ENCODE peak calls at places on chromosome 12, in ten cellular contexts. One of them, this sample, is unnamed.

GRCh38 chr12:55816876-55817351 is 610 bp downstream of the SARNP start:
- DNase-seq in Daoy: no peak
- DNase-seq in heart right ventricle: no peak
- DNase-seq in ACHN: peak; percentile 34
- DNase-seq in SK-MEL-5: peak; percentile 35
- DNase-seq in AG04450: no peak
- DNase-seq in stimulated activated CD4-positive, alpha-beta T cell treated with anti-CD3 and anti-CD28 coated beads, Interleukin-1b, Interleukin-23, amount 100 ng/mL, for 1 hour: no peak
- DNase-seq in HepG2: no peak
- DNase-seq in CD4-positive, alpha-beta memory T cell: no peak
- DNase-seq in naive thymus-derived CD8-positive, alpha-beta T cell: no peak
- DNase-seq in this sample: no peak

GRCh38 chr12:69880566-69880965 is 55.5 kb downstream of the MYRFL start:
- DNase-seq in Daoy: no peak
- DNase-seq in heart right ventricle: no peak
- DNase-seq in ACHN: peak; percentile 18
- DNase-seq in SK-MEL-5: peak; percentile 24
- DNase-seq in AG04450: no peak
- DNase-seq in stimulated activated CD4-positive, alpha-beta T cell treated with anti-CD3 and anti-CD28 coated beads, Interleukin-1b, Interleukin-23, amount 100 ng/mL, for 1 hour: no peak
- DNase-seq in HepG2: no peak
- DNase-seq in CD4-positive, alpha-beta memory T cell: no peak
- DNase-seq in naive thymus-derived CD8-positive, alpha-beta T cell: no peak
- DNase-seq in this sample: no peak

GRCh38 chr12:57340104-57340503 is 89.1 kb upstream of the STAC3 start:
- DNase-seq in Daoy: peak; percentile 40
- DNase-seq in heart right ventricle: peak; percentile 84
- DNase-seq in ACHN: peak; percentile 13
- DNase-seq in SK-MEL-5: peak; percentile 52
- DNase-seq in AG04450: peak; percentile 16
- DNase-seq in stimulated activated CD4-positive, alpha-beta T cell treated with anti-CD3 and anti-CD28 coated beads, Interleukin-1b, Interleukin-23, amount 100 ng/mL, for 1 hour: no peak
- DNase-seq in HepG2: no peak
- DNase-seq in CD4-positive, alpha-beta memory T cell: no peak
- DNase-seq in naive thymus-derived CD8-positive, alpha-beta T cell: no peak
- DNase-seq in this sample: peak; percentile 14

GRCh38 chr12:95336387-95337067 is 118.9 kb downstream of the VEZT start:
- DNase-seq in Daoy: peak; percentile 82
- DNase-seq in heart right ventricle: peak; percentile 76
- DNase-seq in ACHN: peak; percentile 13
- DNase-seq in SK-MEL-5: peak; percentile 81
- DNase-seq in AG04450: peak; percentile 70
- DNase-seq in stimulated activated CD4-positive, alpha-beta T cell treated with anti-CD3 and anti-CD28 coated beads, Interleukin-1b, Interleukin-23, amount 100 ng/mL, for 1 hour: no peak
- DNase-seq in HepG2: peak; percentile 86
- DNase-seq in CD4-positive, alpha-beta memory T cell: no peak
- DNase-seq in naive thymus-derived CD8-positive, alpha-beta T cell: no peak
- DNase-seq in this sample: peak; percentile 79

GRCh38 chr12:120249875-120250795 is 15.4 kb downstream of the PXN start:
- DNase-seq in Daoy: no peak
- DNase-seq in heart right ventricle: peak; percentile 83
- DNase-seq in ACHN: no peak
- DNase-seq in SK-MEL-5: no peak
- DNase-seq in AG04450: no peak
- DNase-seq in stimulated activated CD4-positive, alpha-beta T cell treated with anti-CD3 and anti-CD28 coated beads, Interleukin-1b, Interleukin-23, amount 100 ng/mL, for 1 hour: no peak
- DNase-seq in HepG2: no peak
- DNase-seq in CD4-positive, alpha-beta memory T cell: peak; percentile 61
- DNase-seq in naive thymus-derived CD8-positive, alpha-beta T cell: no peak
- DNase-seq in this sample: no peak

GRCh38 chr12:104750061-104750460 is 208.0 kb downstream of the SLC41A2 start:
- DNase-seq in Daoy: peak; percentile 60
- DNase-seq in heart right ventricle: peak; percentile 31
- DNase-seq in ACHN: no peak
- DNase-seq in SK-MEL-5: no peak
- DNase-seq in AG04450: peak; percentile 48
- DNase-seq in stimulated activated CD4-positive, alpha-beta T cell treated with anti-CD3 and anti-CD28 coated beads, Interleukin-1b, Interleukin-23, amount 100 ng/mL, for 1 hour: no peak
- DNase-seq in HepG2: no peak
- DNase-seq in CD4-positive, alpha-beta memory T cell: no peak
- DNase-seq in naive thymus-derived CD8-positive, alpha-beta T cell: no peak
- DNase-seq in this sample: no peak

GRCh38 chr12:102249073-102249854 is 51.6 kb upstream of the PMCH start:
- DNase-seq in Daoy: no peak
- DNase-seq in heart right ventricle: no peak
- DNase-seq in ACHN: no peak
- DNase-seq in SK-MEL-5: no peak
- DNase-seq in AG04450: no peak
- DNase-seq in stimulated activated CD4-positive, alpha-beta T cell treated with anti-CD3 and anti-CD28 coated beads, Interleukin-1b, Interleukin-23, amount 100 ng/mL, for 1 hour: no peak
- DNase-seq in HepG2: no peak
- DNase-seq in CD4-positive, alpha-beta memory T cell: no peak
- DNase-seq in naive thymus-derived CD8-positive, alpha-beta T cell: no peak
- DNase-seq in this sample: no peak

GRCh38 chr12:6535960-6536847 is 1.9 kb downstream of the GAPDH start:
- DNase-seq in Daoy: no peak
- DNase-seq in heart right ventricle: no peak
- DNase-seq in ACHN: no peak
- DNase-seq in SK-MEL-5: peak; percentile 20
- DNase-seq in AG04450: no peak
- DNase-seq in stimulated activated CD4-positive, alpha-beta T cell treated with anti-CD3 and anti-CD28 coated beads, Interleukin-1b, Interleukin-23, amount 100 ng/mL, for 1 hour: no peak
- DNase-seq in HepG2: peak; percentile 23
- DNase-seq in CD4-positive, alpha-beta memory T cell: no peak
- DNase-seq in naive thymus-derived CD8-positive, alpha-beta T cell: no peak
- DNase-seq in this sample: peak; percentile 48

GRCh38 chr12:75476076-75476475 is 4.5 kb upstream of the GLIPR1 start:
- DNase-seq in Daoy: no peak
- DNase-seq in heart right ventricle: no peak
- DNase-seq in ACHN: no peak
- DNase-seq in SK-MEL-5: no peak
- DNase-seq in AG04450: no peak
- DNase-seq in stimulated activated CD4-positive, alpha-beta T cell treated with anti-CD3 and anti-CD28 coated beads, Interleukin-1b, Interleukin-23, amount 100 ng/mL, for 1 hour: no peak
- DNase-seq in HepG2: no peak
- DNase-seq in CD4-positive, alpha-beta memory T cell: no peak
- DNase-seq in naive thymus-derived CD8-positive, alpha-beta T cell: no peak
- DNase-seq in this sample: no peak

GRCh38 chr12:125193798-125194562 is 128.7 kb downstream of the AACS start:
- DNase-seq in Daoy: peak; percentile 89
- DNase-seq in heart right ventricle: no peak
- DNase-seq in ACHN: peak; percentile 61
- DNase-seq in SK-MEL-5: peak; percentile 22
- DNase-seq in AG04450: no peak
- DNase-seq in stimulated activated CD4-positive, alpha-beta T cell treated with anti-CD3 and anti-CD28 coated beads, Interleukin-1b, Interleukin-23, amount 100 ng/mL, for 1 hour: no peak
- DNase-seq in HepG2: no peak
- DNase-seq in CD4-positive, alpha-beta memory T cell: no peak
- DNase-seq in naive thymus-derived CD8-positive, alpha-beta T cell: no peak
- DNase-seq in this sample: no peak

GRCh38 chr12:47767197-47767724 is 5.8 kb upstream of the SLC48A1 start:
- DNase-seq in Daoy: peak; percentile 68
- DNase-seq in heart right ventricle: peak; percentile 72
- DNase-seq in ACHN: peak; percentile 73
- DNase-seq in SK-MEL-5: peak; percentile 70
- DNase-seq in AG04450: no peak
- DNase-seq in stimulated activated CD4-positive, alpha-beta T cell treated with anti-CD3 and anti-CD28 coated beads, Interleukin-1b, Interleukin-23, amount 100 ng/mL, for 1 hour: peak; percentile 46
- DNase-seq in HepG2: peak; percentile 53
- DNase-seq in CD4-positive, alpha-beta memory T cell: peak; percentile 61
- DNase-seq in naive thymus-derived CD8-positive, alpha-beta T cell: peak; percentile 53
- DNase-seq in this sample: peak; percentile 81

GRCh38 chr12:93789767-93790166 is 112.6 kb downstream of the CRADD start:
- DNase-seq in Daoy: no peak
- DNase-seq in heart right ventricle: no peak
- DNase-seq in ACHN: no peak
- DNase-seq in SK-MEL-5: no peak
- DNase-seq in AG04450: no peak
- DNase-seq in stimulated activated CD4-positive, alpha-beta T cell treated with anti-CD3 and anti-CD28 coated beads, Interleukin-1b, Interleukin-23, amount 100 ng/mL, for 1 hour: no peak
- DNase-seq in HepG2: no peak
- DNase-seq in CD4-positive, alpha-beta memory T cell: no peak
- DNase-seq in naive thymus-derived CD8-positive, alpha-beta T cell: no peak
- DNase-seq in this sample: no peak

GRCh38 chr12:47218191-47218654 is 138.5 kb upstream of the AMIGO2 start:
- DNase-seq in Daoy: no peak
- DNase-seq in heart right ventricle: no peak
- DNase-seq in ACHN: no peak
- DNase-seq in SK-MEL-5: no peak
- DNase-seq in AG04450: no peak
- DNase-seq in stimulated activated CD4-positive, alpha-beta T cell treated with anti-CD3 and anti-CD28 coated beads, Interleukin-1b, Interleukin-23, amount 100 ng/mL, for 1 hour: no peak
- DNase-seq in HepG2: no peak
- DNase-seq in CD4-positive, alpha-beta memory T cell: peak; percentile 77
- DNase-seq in naive thymus-derived CD8-positive, alpha-beta T cell: no peak
- DNase-seq in this sample: no peak

GRCh38 chr12:45334396-45334795 is 118.5 kb downstream of the ANO6 start:
- DNase-seq in Daoy: no peak
- DNase-seq in heart right ventricle: no peak
- DNase-seq in ACHN: no peak
- DNase-seq in SK-MEL-5: peak; percentile 66
- DNase-seq in AG04450: no peak
- DNase-seq in stimulated activated CD4-positive, alpha-beta T cell treated with anti-CD3 and anti-CD28 coated beads, Interleukin-1b, Interleukin-23, amount 100 ng/mL, for 1 hour: no peak
- DNase-seq in HepG2: no peak
- DNase-seq in CD4-positive, alpha-beta memory T cell: no peak
- DNase-seq in naive thymus-derived CD8-positive, alpha-beta T cell: no peak
- DNase-seq in this sample: no peak

GRCh38 chr12:54704187-54704586 is 56.0 kb upstream of the DCD start:
- DNase-seq in Daoy: no peak
- DNase-seq in heart right ventricle: no peak
- DNase-seq in ACHN: no peak
- DNase-seq in SK-MEL-5: no peak
- DNase-seq in AG04450: no peak
- DNase-seq in stimulated activated CD4-positive, alpha-beta T cell treated with anti-CD3 and anti-CD28 coated beads, Interleukin-1b, Interleukin-23, amount 100 ng/mL, for 1 hour: no peak
- DNase-seq in HepG2: no peak
- DNase-seq in CD4-positive, alpha-beta memory T cell: no peak
- DNase-seq in naive thymus-derived CD8-positive, alpha-beta T cell: no peak
- DNase-seq in this sample: no peak

GRCh38 chr12:94149781-94150482 is 1.6 kb downstream of the PLXNC1 start:
- DNase-seq in Daoy: peak; percentile 37
- DNase-seq in heart right ventricle: peak; percentile 20
- DNase-seq in ACHN: no peak
- DNase-seq in SK-MEL-5: peak; percentile 42
- DNase-seq in AG04450: no peak
- DNase-seq in stimulated activated CD4-positive, alpha-beta T cell treated with anti-CD3 and anti-CD28 coated beads, Interleukin-1b, Interleukin-23, amount 100 ng/mL, for 1 hour: no peak
- DNase-seq in HepG2: no peak
- DNase-seq in CD4-positive, alpha-beta memory T cell: no peak
- DNase-seq in naive thymus-derived CD8-positive, alpha-beta T cell: no peak
- DNase-seq in this sample: no peak

GRCh38 chr12:52230364-52231281 is 2.4 kb upstream of the KRT7 start:
- DNase-seq in Daoy: peak; percentile 91
- DNase-seq in heart right ventricle: peak; percentile 27
- DNase-seq in ACHN: peak; percentile 75
- DNase-seq in SK-MEL-5: no peak
- DNase-seq in AG04450: no peak
- DNase-seq in stimulated activated CD4-positive, alpha-beta T cell treated with anti-CD3 and anti-CD28 coated beads, Interleukin-1b, Interleukin-23, amount 100 ng/mL, for 1 hour: no peak
- DNase-seq in HepG2: no peak
- DNase-seq in CD4-positive, alpha-beta memory T cell: no peak
- DNase-seq in naive thymus-derived CD8-positive, alpha-beta T cell: no peak
- DNase-seq in this sample: no peak

GRCh38 chr12:119179335-119180021 is 747 bp downstream of the HSPB8 start:
- DNase-seq in Daoy: peak; percentile 87
- DNase-seq in heart right ventricle: peak; percentile 66
- DNase-seq in ACHN: peak; percentile 93
- DNase-seq in SK-MEL-5: no peak
- DNase-seq in AG04450: no peak
- DNase-seq in stimulated activated CD4-positive, alpha-beta T cell treated with anti-CD3 and anti-CD28 coated beads, Interleukin-1b, Interleukin-23, amount 100 ng/mL, for 1 hour: no peak
- DNase-seq in HepG2: peak; percentile 67
- DNase-seq in CD4-positive, alpha-beta memory T cell: no peak
- DNase-seq in naive thymus-derived CD8-positive, alpha-beta T cell: no peak
- DNase-seq in this sample: no peak

GRCh38 chr12:45290218-45290609 is 74.3 kb downstream of the ANO6 start:
- DNase-seq in Daoy: peak; percentile 36
- DNase-seq in heart right ventricle: no peak
- DNase-seq in ACHN: no peak
- DNase-seq in SK-MEL-5: no peak
- DNase-seq in AG04450: peak; percentile 49
- DNase-seq in stimulated activated CD4-positive, alpha-beta T cell treated with anti-CD3 and anti-CD28 coated beads, Interleukin-1b, Interleukin-23, amount 100 ng/mL, for 1 hour: no peak
- DNase-seq in HepG2: no peak
- DNase-seq in CD4-positive, alpha-beta memory T cell: no peak
- DNase-seq in naive thymus-derived CD8-positive, alpha-beta T cell: no peak
- DNase-seq in this sample: no peak

GRCh38 chr12:57460457-57461325 is 1.1 kb downstream of the GLI1 start:
- DNase-seq in Daoy: no peak
- DNase-seq in heart right ventricle: no peak
- DNase-seq in ACHN: no peak
- DNase-seq in SK-MEL-5: no peak
- DNase-seq in AG04450: no peak
- DNase-seq in stimulated activated CD4-positive, alpha-beta T cell treated with anti-CD3 and anti-CD28 coated beads, Interleukin-1b, Interleukin-23, amount 100 ng/mL, for 1 hour: no peak
- DNase-seq in HepG2: no peak
- DNase-seq in CD4-positive, alpha-beta memory T cell: no peak
- DNase-seq in naive thymus-derived CD8-positive, alpha-beta T cell: no peak
- DNase-seq in this sample: no peak

GRCh38 chr12:66055837-66056319 is 74.7 kb downstream of the LLPH start:
- DNase-seq in Daoy: no peak
- DNase-seq in heart right ventricle: no peak
- DNase-seq in ACHN: no peak
- DNase-seq in SK-MEL-5: no peak
- DNase-seq in AG04450: no peak
- DNase-seq in stimulated activated CD4-positive, alpha-beta T cell treated with anti-CD3 and anti-CD28 coated beads, Interleukin-1b, Interleukin-23, amount 100 ng/mL, for 1 hour: no peak
- DNase-seq in HepG2: peak; percentile 50
- DNase-seq in CD4-positive, alpha-beta memory T cell: no peak
- DNase-seq in naive thymus-derived CD8-positive, alpha-beta T cell: no peak
- DNase-seq in this sample: no peak

GRCh38 chr12:112252184-112252583 is 126.8 kb downstream of the TRAFD1 start:
- DNase-seq in Daoy: no peak
- DNase-seq in heart right ventricle: no peak
- DNase-seq in ACHN: no peak
- DNase-seq in SK-MEL-5: no peak
- DNase-seq in AG04450: no peak
- DNase-seq in stimulated activated CD4-positive, alpha-beta T cell treated with anti-CD3 and anti-CD28 coated beads, Interleukin-1b, Interleukin-23, amount 100 ng/mL, for 1 hour: no peak
- DNase-seq in HepG2: no peak
- DNase-seq in CD4-positive, alpha-beta memory T cell: no peak
- DNase-seq in naive thymus-derived CD8-positive, alpha-beta T cell: no peak
- DNase-seq in this sample: no peak

GRCh38 chr12:52874573-52875435 is 26.0 kb upstream of the KRT78 start:
- DNase-seq in Daoy: no peak
- DNase-seq in heart right ventricle: no peak
- DNase-seq in ACHN: no peak
- DNase-seq in SK-MEL-5: no peak
- DNase-seq in AG04450: no peak
- DNase-seq in stimulated activated CD4-positive, alpha-beta T cell treated with anti-CD3 and anti-CD28 coated beads, Interleukin-1b, Interleukin-23, amount 100 ng/mL, for 1 hour: no peak
- DNase-seq in HepG2: no peak
- DNase-seq in CD4-positive, alpha-beta memory T cell: no peak
- DNase-seq in naive thymus-derived CD8-positive, alpha-beta T cell: no peak
- DNase-seq in this sample: no peak

GRCh38 chr12:93990832-93991748 is 157.3 kb upstream of the PLXNC1 start:
- DNase-seq in Daoy: peak; percentile 49
- DNase-seq in heart right ventricle: peak; percentile 68
- DNase-seq in ACHN: no peak
- DNase-seq in SK-MEL-5: peak; percentile 28
- DNase-seq in AG04450: no peak
- DNase-seq in stimulated activated CD4-positive, alpha-beta T cell treated with anti-CD3 and anti-CD28 coated beads, Interleukin-1b, Interleukin-23, amount 100 ng/mL, for 1 hour: no peak
- DNase-seq in HepG2: peak; percentile 45
- DNase-seq in CD4-positive, alpha-beta memory T cell: no peak
- DNase-seq in naive thymus-derived CD8-positive, alpha-beta T cell: no peak
- DNase-seq in this sample: peak; percentile 66

GRCh38 chr12:24889403-24889802 is 59.5 kb downstream of the BCAT1 start:
- DNase-seq in Daoy: no peak
- DNase-seq in heart right ventricle: no peak
- DNase-seq in ACHN: no peak
- DNase-seq in SK-MEL-5: no peak
- DNase-seq in AG04450: no peak
- DNase-seq in stimulated activated CD4-positive, alpha-beta T cell treated with anti-CD3 and anti-CD28 coated beads, Interleukin-1b, Interleukin-23, amount 100 ng/mL, for 1 hour: no peak
- DNase-seq in HepG2: no peak
- DNase-seq in CD4-positive, alpha-beta memory T cell: no peak
- DNase-seq in naive thymus-derived CD8-positive, alpha-beta T cell: no peak
- DNase-seq in this sample: no peak